ENCODE peak calls at places on chromosomes 11 and 22, in six cellular contexts. G, I, V, D, U and T are unnamed samples.

GRCh38 chr11:8032576-8033311 is 45.6 kb downstream of the EIF3F start:
- DNase-seq in G (no peak), I (no peak), V (no peak), D (no peak), U (no peak), T (no peak)

GRCh38 chr11:5476184-5476819 is 12.2 kb upstream of the OR52D1 start:
- DNase-seq in G (peak), I (peak), V (peak), D (peak), U (no peak), T (no peak)

GRCh38 chr11:118929496-118930151 is 3.9 kb upstream of the BCL9L start:
- DNase-seq in G (peak), I (peak), V (peak), D (peak), U (peak), T (peak)

GRCh38 chr22:24441406-24442351 is 14.3 kb downstream of the ADORA2A start:
- DNase-seq in G (no peak), I (no peak), V (no peak), D (no peak), U (no peak), T (no peak)

GRCh38 chr22:38935023-38935422 is 22.4 kb upstream of the APOBEC3A start:
- DNase-seq in G (no peak), I (no peak), V (no peak), D (no peak), U (peak), T (peak)

GRCh38 chr22:23496445-23496833 is 83.7 kb downstream of the IGLL1 start:
- DNase-seq in G (no peak), I (no peak), V (no peak), D (no peak), U (no peak), T (no peak)

GRCh38 chr22:30801695-30802094 is 107.0 kb downstream of the OSBP2 start:
- DNase-seq in G (no peak), I (no peak), V (no peak), D (no peak), U (no peak), T (no peak)

GRCh38 chr11:131033151-131033651 is 116.9 kb upstream of the SNX19 start:
- DNase-seq in G (peak), I (peak), V (no peak), D (no peak), U (peak), T (no peak)

GRCh38 chr22:24953294-24954113 is 988 bp downstream of the KIAA1671 start:
- DNase-seq in G (no peak), I (no peak), V (no peak), D (peak), U (peak), T (no peak)

GRCh38 chr22:30079952-30080533 is at the start of gene HORMAD2:
- DNase-seq in G (peak), I (peak), V (no peak), D (peak), U (no peak), T (no peak)

GRCh38 chr22:45090364-45090960 is 73.3 kb upstream of the NUP50 start:
- DNase-seq in G (no peak), I (peak), V (no peak), D (peak), U (no peak), T (no peak)

GRCh38 chr22:45472426-45472825 is 30.3 kb upstream of the FBLN1 start:
- DNase-seq in G (no peak), I (no peak), V (no peak), D (no peak), U (no peak), T (no peak)

GRCh38 chr22:45885941-45886395 is 91.0 kb downstream of the WNT7B start:
- DNase-seq in G (no peak), I (no peak), V (no peak), D (no peak), U (peak), T (peak)

GRCh38 chr22:29146771-29147170 is 58.9 kb upstream of the EMID1 start:
- DNase-seq in G (no peak), I (no peak), V (no peak), D (no peak), U (no peak), T (no peak)

GRCh38 chr11:116418388-116419041 is 354.3 kb downstream of the BUD13 start:
- DNase-seq in G (no peak), I (no peak), V (no peak), D (no peak), U (no peak), T (no peak)

GRCh38 chr11:67440229-67441081 is 2.8 kb downstream of the CORO1B start:
- DNase-seq in G (no peak), I (no peak), V (no peak), D (no peak), U (no peak), T (no peak)

GRCh38 chr11:75473684-75474083 is 40.7 kb upstream of the KLHL35 start:
- DNase-seq in G (no peak), I (no peak), V (no peak), D (no peak), U (peak), T (no peak)

GRCh38 chr11:35615911-35616900 is 2.1 kb upstream of the FJX1 start:
- DNase-seq in G (peak), I (peak), V (peak), D (peak), U (no peak), T (no peak)

GRCh38 chr22:19111140-19111539 is 11.1 kb downstream of the DGCR2 start:
- DNase-seq in G (no peak), I (no peak), V (no peak), D (peak), U (no peak), T (no peak)

GRCh38 chr22:27877501-27877900 is 41.6 kb downstream of the PITPNB start:
- DNase-seq in G (no peak), I (no peak), V (no peak), D (no peak), U (no peak), T (no peak)

GRCh38 chr22:27874756-27875155 is 44.3 kb downstream of the PITPNB start:
- DNase-seq in G (no peak), I (no peak), V (no peak), D (no peak), U (no peak), T (no peak)

GRCh38 chr22:27875951-27876350 is 43.1 kb downstream of the PITPNB start:
- DNase-seq in G (no peak), I (no peak), V (no peak), D (no peak), U (no peak), T (no peak)

GRCh38 chr22:27874185-27874584 is 44.9 kb downstream of the PITPNB start:
- DNase-seq in G (no peak), I (no peak), V (no peak), D (no peak), U (no peak), T (no peak)

GRCh38 chr22:27876684-27877083 is 42.4 kb downstream of the PITPNB start:
- DNase-seq in G (no peak), I (peak), V (no peak), D (peak), U (no peak), T (no peak)
- H3K4me3 ChIP-seq in G (no peak), I (no peak), V (no peak), D (no peak), U (no peak), T (no peak)

GRCh38 chr11:33930317-33931021 is 38.6 kb upstream of the LMO2 start:
- DNase-seq in G (peak), I (no peak), V (no peak), D (peak), U (no peak), T (peak)
- H3K4me3 ChIP-seq in G (no peak), I (no peak), V (no peak), D (no peak), U (no peak), T (no peak)

GRCh38 chr11:2790581-2790925 is 90.8 kb upstream of the KCNQ1OT1 start:
- DNase-seq in G (no peak), I (no peak), V (no peak), D (no peak), U (peak), T (no peak)

GRCh38 chr11:2787816-2788750 is 88.3 kb upstream of the KCNQ1OT1 start:
- DNase-seq in G (no peak), I (no peak), V (no peak), D (peak), U (peak), T (no peak)

GRCh38 chr11:2789331-2789730 is 89.5 kb upstream of the KCNQ1OT1 start:
- DNase-seq in G (no peak), I (no peak), V (no peak), D (no peak), U (no peak), T (peak)

GRCh38 chr11:2789791-2790580 is 90.2 kb upstream of the KCNQ1OT1 start:
- DNase-seq in G (no peak), I (no peak), V (no peak), D (no peak), U (peak), T (peak)

GRCh38 chr11:2788751-2789140 is 89.0 kb upstream of the KCNQ1OT1 start:
- DNase-seq in G (no peak), I (no peak), V (no peak), D (no peak), U (peak), T (peak)
- H3K4me3 ChIP-seq in G (no peak), I (no peak), V (no peak), D (no peak), U (no peak), T (no peak)

GRCh38 chr11:279040-279965 is 1.1 kb downstream of the NLRP6 start:
- DNase-seq in G (no peak), I (no peak), V (no peak), D (no peak), U (peak), T (no peak)
- H3K4me3 ChIP-seq in G (no peak), I (no peak), V (peak), D (no peak), U (peak), T (peak)

GRCh38 chr11:107592813-107593212 is 1.9 kb downstream of the ELMOD1 start:
- DNase-seq in G (no peak), I (no peak), V (no peak), D (peak), U (no peak), T (no peak)
- H3K4me3 ChIP-seq in G (no peak), I (no peak), V (no peak), D (no peak), U (no peak), T (no peak)

DNA sequence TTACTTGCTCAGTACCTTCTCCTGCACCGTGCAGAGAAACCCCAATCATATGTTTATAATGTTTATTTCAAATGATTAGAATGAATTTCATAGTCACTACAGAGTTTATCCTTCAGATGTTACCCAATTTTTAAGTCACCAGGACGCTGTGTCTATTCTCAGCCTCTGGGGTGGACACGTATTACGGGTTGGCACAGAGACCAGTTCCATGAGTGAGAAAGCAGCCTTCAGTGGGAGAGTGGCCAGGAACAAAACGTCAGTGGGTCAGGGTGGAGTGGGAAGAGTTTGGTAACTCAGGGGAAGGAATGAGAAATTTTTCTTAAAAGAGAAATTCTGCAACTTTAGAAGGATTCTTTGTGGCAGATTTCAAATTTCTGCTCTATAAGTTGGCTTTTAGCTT is 77.1 kb upstream of the MTMR2 start:
- DNase-seq in G (peak), I (no peak), V (no peak), D (no peak), U (peak), T (peak)
- H3K4me3 ChIP-seq in G (no peak), I (no peak), V (no peak), D (no peak), U (peak), T (no peak)